ENCODE peak calls at places on chromosomes 16 and 17, in five cellular contexts. One of them, this sample, is unnamed.

GRCh38 chr17:50841277-50841948 is 6.0 kb downstream of the WFIKKN2 start:
- DNase-seq in AG08396: no peak
- DNase-seq in OCI-LY7: no peak
- DNase-seq in NCI-H510A: no peak
- DNase-seq in anterior cingulate cortex: no peak
- DNase-seq in this sample: no peak

GRCh38 chr16:89350701-89351380 is 133.3 kb downstream of the ZNF778 start:
- DNase-seq in AG08396: no peak
- DNase-seq in OCI-LY7: no peak
- DNase-seq in NCI-H510A: no peak
- DNase-seq in anterior cingulate cortex: no peak
- DNase-seq in this sample: no peak

GRCh38 chr17:78925662-78926555 is 722 bp upstream of the TIMP2 start:
- DNase-seq in AG08396: peak
- DNase-seq in OCI-LY7: no peak
- DNase-seq in NCI-H510A: no peak
- DNase-seq in anterior cingulate cortex: peak
- DNase-seq in this sample: no peak

GRCh38 chr16:64131423-64131822 is 990.4 kb downstream of the CDH11 start:
- DNase-seq in AG08396: no peak
- DNase-seq in OCI-LY7: no peak
- DNase-seq in NCI-H510A: no peak
- DNase-seq in anterior cingulate cortex: no peak
- DNase-seq in this sample: no peak

GRCh38 chr16:47049901-47050583 is 76.6 kb upstream of the DNAJA2 start:
- DNase-seq in AG08396: no peak
- DNase-seq in OCI-LY7: no peak
- DNase-seq in NCI-H510A: no peak
- DNase-seq in anterior cingulate cortex: no peak
- DNase-seq in this sample: no peak

GRCh38 chr17:61144876-61145564 is 254.6 kb upstream of the TBX2 start:
- DNase-seq in AG08396: no peak
- DNase-seq in OCI-LY7: no peak
- DNase-seq in NCI-H510A: no peak
- DNase-seq in anterior cingulate cortex: no peak
- DNase-seq in this sample: no peak

GRCh38 chr17:33520404-33521032 is 227.4 kb upstream of the ASIC2 start:
- DNase-seq in AG08396: no peak
- DNase-seq in OCI-LY7: peak
- DNase-seq in NCI-H510A: no peak
- DNase-seq in anterior cingulate cortex: peak
- DNase-seq in this sample: peak

GRCh38 chr16:65142276-65142675 is 20.4 kb upstream of the CDH11 start:
- DNase-seq in AG08396: no peak
- DNase-seq in OCI-LY7: no peak
- DNase-seq in NCI-H510A: no peak
- DNase-seq in anterior cingulate cortex: no peak
- DNase-seq in this sample: no peak

GRCh38 chr17:73194514-73195222 is 1.8 kb downstream of the COG1 start:
- DNase-seq in AG08396: peak
- DNase-seq in OCI-LY7: no peak
- DNase-seq in NCI-H510A: no peak
- DNase-seq in anterior cingulate cortex: no peak
- DNase-seq in this sample: no peak

GRCh38 chr17:58352843-58353719 is 1.1 kb upstream of the SUPT4H1 start:
- DNase-seq in AG08396: peak
- DNase-seq in OCI-LY7: peak
- DNase-seq in NCI-H510A: no peak
- DNase-seq in anterior cingulate cortex: no peak
- DNase-seq in this sample: no peak

GRCh38 chr16:87789437-87790277 is 23.9 kb upstream of the KLHDC4 start:
- DNase-seq in AG08396: peak
- DNase-seq in OCI-LY7: no peak
- DNase-seq in NCI-H510A: no peak
- DNase-seq in anterior cingulate cortex: no peak
- DNase-seq in this sample: no peak

GRCh38 chr16:69112285-69113129 is 7.1 kb downstream of the HAS3 start:
- DNase-seq in AG08396: peak
- DNase-seq in OCI-LY7: peak
- DNase-seq in NCI-H510A: no peak
- DNase-seq in anterior cingulate cortex: no peak
- DNase-seq in this sample: no peak

GRCh38 chr17:8695916-8696415 is 48.7 kb downstream of the CCDC42 start:
- DNase-seq in AG08396: no peak
- DNase-seq in OCI-LY7: no peak
- DNase-seq in NCI-H510A: no peak
- DNase-seq in anterior cingulate cortex: no peak
- DNase-seq in this sample: no peak

GRCh38 chr17:4986403-4986802 is 1.1 kb downstream of the CAMTA2 start:
- DNase-seq in AG08396: no peak
- DNase-seq in OCI-LY7: no peak
- DNase-seq in NCI-H510A: peak
- DNase-seq in anterior cingulate cortex: peak
- DNase-seq in this sample: no peak

GRCh38 chr17:29196784-29197515 is 16.8 kb upstream of the MYO18A start:
- DNase-seq in AG08396: no peak
- DNase-seq in OCI-LY7: no peak
- DNase-seq in NCI-H510A: no peak
- DNase-seq in anterior cingulate cortex: no peak
- DNase-seq in this sample: no peak

GRCh38 chr16:79176987-79177386 is 423.6 kb downstream of the MAF start:
- DNase-seq in AG08396: no peak
- DNase-seq in OCI-LY7: no peak
- DNase-seq in NCI-H510A: no peak
- DNase-seq in anterior cingulate cortex: no peak
- DNase-seq in this sample: no peak

GRCh38 chr17:42009170-42009569 is 8.1 kb downstream of the DNAJC7 start:
- DNase-seq in AG08396: no peak
- DNase-seq in OCI-LY7: peak
- DNase-seq in NCI-H510A: no peak
- DNase-seq in anterior cingulate cortex: peak
- DNase-seq in this sample: peak

GRCh38 chr17:78767806-78768205 is 14.3 kb downstream of the CYTH1 start:
- DNase-seq in AG08396: no peak
- DNase-seq in OCI-LY7: no peak
- DNase-seq in NCI-H510A: no peak
- DNase-seq in anterior cingulate cortex: no peak
- DNase-seq in this sample: no peak

GRCh38 chr17:18117974-18118632 is 9.5 kb downstream of the MYO15A start:
- DNase-seq in AG08396: no peak
- DNase-seq in OCI-LY7: no peak
- DNase-seq in NCI-H510A: no peak
- DNase-seq in anterior cingulate cortex: no peak
- DNase-seq in this sample: no peak

GRCh38 chr17:72004476-72005331 is 116.1 kb upstream of the SOX9 start:
- DNase-seq in AG08396: no peak
- DNase-seq in OCI-LY7: no peak
- DNase-seq in NCI-H510A: no peak
- DNase-seq in anterior cingulate cortex: no peak
- DNase-seq in this sample: no peak

GRCh38 chr17:42660692-42661345 is 1.7 kb downstream of the TUBG2 start:
- DNase-seq in AG08396: peak
- DNase-seq in OCI-LY7: no peak
- DNase-seq in NCI-H510A: no peak
- DNase-seq in anterior cingulate cortex: no peak
- DNase-seq in this sample: no peak

GRCh38 chr17:82943339-82943738 is 103.5 kb upstream of the ZNF750 start:
- DNase-seq in AG08396: no peak
- DNase-seq in OCI-LY7: no peak
- DNase-seq in NCI-H510A: no peak
- DNase-seq in anterior cingulate cortex: no peak
- DNase-seq in this sample: no peak

GRCh38 chr17:55433029-55433628 is 11.5 kb upstream of the MMD start:
- DNase-seq in AG08396: peak
- DNase-seq in OCI-LY7: no peak
- DNase-seq in NCI-H510A: no peak
- DNase-seq in anterior cingulate cortex: no peak
- DNase-seq in this sample: no peak

GRCh38 chr16:800834-801488 is 427 bp upstream of the GNG13 start:
- DNase-seq in AG08396: no peak
- DNase-seq in OCI-LY7: no peak
- DNase-seq in NCI-H510A: no peak
- DNase-seq in anterior cingulate cortex: no peak
- DNase-seq in this sample: no peak

This sample was measured in globus pallidus.